ENCODE peak calls at places on chromosome 19, in seven cellular contexts. O is fibroblast of pulmonary artery, Q is foreskin fibroblast, H is choroid plexus epithelial cell, U is mammary epithelial cell, L is HCT116, V is HL-60. A is an unnamed sample.

GRCh38 chr19:44847144-44848035 is 1.3 kb downstream of the NECTIN2 start:
- DNase-seq in Q (peak), O (peak), V (no peak), U (peak), H (peak), L (peak), A (no peak)

GRCh38 chr19:45632468-45633196 is 6.6 kb downstream of the EML2 start:
- DNase-seq in L (peak), V (no peak), O (peak), Q (peak), H (peak), U (peak), A (peak)

GRCh38 chr19:7460562-7460966 is 28.3 kb downstream of the PEX11G start:
- DNase-seq in H (peak), U (no peak), O (peak), V (no peak), Q (no peak), L (no peak), A (no peak)

GRCh38 chr19:55442372-55443044 is 592 bp downstream of the SHISA7 start:
- DNase-seq in O (no peak), H (no peak), Q (no peak), U (no peak), V (peak), L (no peak), A (no peak)

GRCh38 chr19:893775-894090 is 449 bp downstream of the RNU6-9 start:
- DNase-seq in Q (no peak), O (no peak), U (no peak), H (no peak), V (no peak), L (no peak), A (no peak)

GRCh38 chr19:34232566-34233481 is 21.5 kb upstream of the GARRE1 start:
- DNase-seq in L (peak), Q (peak), H (peak), V (no peak), U (peak), O (peak), A (peak)

GRCh38 chr19:16025108-16026101 is 50.9 kb upstream of the TPM4 start:
- DNase-seq in V (peak), U (peak), H (peak), Q (peak), O (peak), L (peak), A (no peak)

GRCh38 chr19:18349524-18350128 is 9.2 kb downstream of the PGPEP1 start:
- DNase-seq in O (peak), V (peak), H (peak), U (peak), L (no peak), Q (peak), A (no peak)

GRCh38 chr19:53894736-53895135 is 12.7 kb downstream of the PRKCG start:
- DNase-seq in Q (no peak), O (no peak), U (peak), H (no peak), L (no peak), V (no peak), A (no peak)

GRCh38 chr19:33294058-33294798 is 8.1 kb downstream of the CEBPA start:
- DNase-seq in O (no peak), Q (no peak), L (no peak), H (no peak), U (no peak), V (no peak), A (no peak)

GRCh38 chr19:34711890-34712289 is 22.2 kb upstream of the ZNF181 start:
- DNase-seq in Q (no peak), L (no peak), U (no peak), H (no peak), O (no peak), V (no peak), A (no peak)

GRCh38 chr19:3270908-3271307 is 46.4 kb downstream of the CELF5 start:
- DNase-seq in Q (no peak), O (peak), L (peak), U (peak), V (peak), H (peak), A (no peak)

GRCh38 chr19:35715981-35716734 is 1.6 kb upstream of the KMT2B start:
- DNase-seq in H (peak), O (peak), L (no peak), Q (peak), V (no peak), U (no peak), A (no peak)

GRCh38 chr19:30070970-30071632 is 129.1 kb downstream of the URI1 start:
- DNase-seq in H (no peak), L (no peak), Q (no peak), U (no peak), V (no peak), O (no peak), A (no peak)

GRCh38 chr19:4582112-4582553 is 22.6 kb upstream of the SEMA6B start:
- DNase-seq in U (peak), O (no peak), V (no peak), H (no peak), L (no peak), Q (no peak), A (no peak)

GRCh38 chr19:4580021-4580901 is 20.8 kb upstream of the SEMA6B start:
- DNase-seq in H (no peak), O (no peak), Q (no peak), L (no peak), V (no peak), U (no peak), A (no peak)

GRCh38 chr19:4579389-4579788 is 19.9 kb upstream of the SEMA6B start:
- DNase-seq in V (no peak), L (no peak), U (no peak), O (no peak), Q (no peak), H (no peak), A (no peak)

GRCh38 chr19:4581381-4582111 is 22.1 kb upstream of the SEMA6B start:
- DNase-seq in H (no peak), O (peak), V (no peak), U (peak), L (no peak), Q (no peak), A (no peak)

GRCh38 chr19:4580961-4581380 is 21.5 kb upstream of the SEMA6B start:
- DNase-seq in U (no peak), Q (no peak), O (no peak), L (no peak), H (no peak), V (no peak), A (no peak)
- H3K4me3 ChIP-seq in U (no peak), Q (no peak), O (peak), L (peak), H (peak), V (peak), A (peak)

DNA sequence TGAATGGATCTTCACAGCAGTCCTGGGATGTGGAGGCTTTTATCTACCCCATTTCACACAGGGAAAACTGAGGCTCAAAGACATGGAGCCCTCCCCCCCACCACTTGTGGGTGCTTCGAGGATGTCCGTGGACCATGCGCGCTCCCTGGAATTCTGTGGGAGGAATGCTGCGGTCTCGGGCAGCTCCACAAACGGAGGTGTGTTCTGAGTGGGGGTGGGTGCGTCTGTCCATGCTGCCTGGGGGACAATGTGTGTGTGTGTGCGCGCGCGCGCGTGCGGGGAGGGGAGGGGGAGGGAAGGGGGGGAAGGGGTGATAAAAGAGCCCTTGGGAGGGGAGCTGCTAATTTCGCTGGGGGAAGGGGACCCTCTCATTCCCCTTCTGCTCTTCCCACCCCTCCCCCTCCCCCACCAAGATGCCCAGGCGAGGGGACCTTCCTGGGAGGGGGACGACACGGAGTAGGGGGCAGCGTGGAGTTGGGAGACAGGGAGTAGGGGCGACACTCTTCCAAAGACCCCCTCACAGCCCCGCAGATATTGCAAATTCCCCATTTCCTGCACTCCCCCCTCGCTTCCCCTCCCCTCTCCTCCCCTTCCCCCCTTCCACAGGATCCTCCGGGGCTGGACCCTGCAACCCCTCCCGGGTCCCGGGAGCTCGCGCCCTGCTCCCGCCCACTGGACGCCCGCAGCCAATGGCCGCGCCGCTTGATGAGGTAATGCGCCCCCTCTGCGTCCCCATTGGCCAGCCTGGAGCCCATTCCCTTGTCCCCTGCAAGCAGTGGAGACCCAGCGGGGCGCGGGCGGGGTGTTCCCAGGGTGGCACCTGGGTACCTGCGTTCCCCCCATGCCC is 18.9 kb upstream of the ZNRF4 start:
- DNase-seq in V (no peak), Q (no peak), U (no peak), L (no peak), H (peak), O (peak), A (no peak)
- H3K4me3 ChIP-seq in V (no peak), Q (peak), U (no peak), L (peak), H (peak), O (no peak), A (peak)

DNA sequence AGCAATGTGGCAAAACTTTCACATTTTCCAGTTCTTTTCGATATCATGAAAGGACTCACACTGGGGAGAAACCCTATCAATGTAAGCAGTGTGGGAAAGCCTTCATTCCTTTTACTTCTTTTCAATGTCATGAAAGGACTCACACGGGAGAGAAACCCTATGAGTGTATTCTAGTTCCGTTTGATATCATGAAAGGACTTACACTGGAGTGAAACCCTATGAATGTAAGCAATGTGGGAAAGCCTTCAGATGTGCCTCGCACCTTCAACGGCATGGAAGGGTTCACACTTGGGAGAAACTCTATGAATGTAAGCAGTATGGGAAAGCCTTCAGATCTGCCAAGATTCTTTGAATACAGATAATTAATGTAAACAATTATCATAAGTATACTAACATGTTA is 14.5 kb upstream of the ZNF763 start:
- DNase-seq in O (no peak), U (no peak), V (no peak), H (no peak), L (no peak), Q (no peak), A (no peak)
- H3K4me3 ChIP-seq in O (no peak), U (no peak), V (no peak), H (no peak), L (no peak), Q (no peak), A (no peak)

DNA sequence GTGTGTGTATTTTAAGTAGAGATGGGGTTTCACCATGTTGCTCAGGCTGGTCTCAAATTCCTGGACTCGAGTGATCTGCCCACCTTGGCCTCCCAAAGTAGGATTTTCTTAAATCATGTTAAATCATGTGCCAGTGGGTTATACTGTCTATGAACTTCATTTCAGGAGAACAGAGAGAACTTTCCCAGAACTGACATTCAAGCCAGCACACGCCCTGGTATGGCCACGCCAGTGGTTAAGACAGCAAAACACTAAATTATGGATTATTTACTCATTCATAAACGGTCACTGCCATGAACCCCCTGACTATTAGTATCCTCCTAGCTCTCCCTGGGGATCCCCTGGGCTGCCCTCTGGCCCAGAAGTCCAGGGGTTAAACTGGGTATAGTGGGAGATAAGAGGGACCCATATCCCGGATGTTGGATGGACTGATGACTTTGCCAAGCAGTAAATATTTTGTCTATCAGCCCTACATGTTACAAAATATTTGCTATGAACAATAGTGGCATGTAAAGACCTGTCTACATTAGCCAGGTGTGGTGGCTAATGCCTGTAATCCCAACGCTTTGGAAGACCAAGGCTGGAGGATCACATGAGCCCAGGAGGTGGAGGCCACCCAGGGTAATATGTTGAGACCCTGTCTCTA is 16.1 kb upstream of the STRN4 start:
- DNase-seq in U (peak), Q (no peak), H (no peak), V (no peak), O (no peak), L (no peak), A (no peak)
- H3K4me3 ChIP-seq in U (no peak), Q (no peak), H (no peak), V (no peak), O (no peak), L (no peak), A (no peak)

DNA sequence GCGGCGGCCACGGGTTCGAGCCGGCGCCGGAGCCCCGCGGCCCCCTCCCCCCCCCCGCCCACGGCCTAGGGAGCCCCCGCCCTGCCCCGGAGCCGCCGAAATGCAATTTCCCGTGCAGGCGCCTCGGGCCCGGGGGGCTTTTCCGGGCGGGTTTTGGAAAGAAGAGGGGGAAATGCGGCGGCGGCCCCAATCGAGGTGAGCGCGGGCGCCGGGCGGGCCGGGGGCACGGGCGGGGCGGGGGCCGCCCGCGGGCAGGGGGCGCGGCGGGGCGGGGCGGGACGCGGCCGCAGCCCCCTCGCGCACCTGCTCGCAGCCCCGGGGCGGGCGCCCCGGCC is 11.7 kb upstream of the NANOS3 start:
- DNase-seq in L (no peak), U (no peak), O (no peak), H (no peak), Q (no peak), V (no peak), A (no peak)
- H3K4me3 ChIP-seq in L (peak), U (no peak), O (peak), H (peak), Q (peak), V (peak), A (peak)

GRCh38 chr19:51127755-51128154 is 3.0 kb downstream of the SIGLEC9 start:
- DNase-seq in L (no peak), Q (no peak), H (peak), U (no peak), V (peak), O (peak), A (peak)
- H3K4me3 ChIP-seq in L (no peak), Q (no peak), H (no peak), U (no peak), V (no peak), O (no peak), A (no peak)

GRCh38 chr19:48379058-48379457 is 12.3 kb downstream of the KDELR1 start:
- DNase-seq in H (no peak), U (no peak), L (no peak), V (no peak), O (no peak), Q (no peak), A (no peak)
- H3K4me3 ChIP-seq in H (no peak), U (no peak), L (no peak), V (no peak), O (no peak), Q (no peak), A (no peak)

GRCh38 chr19:49142866-49143335 is 12.3 kb downstream of the HRC start:
- DNase-seq in H (peak), Q (peak), L (no peak), O (peak), U (peak), V (no peak), A (peak)

GRCh38 chr19:49149652-49150105 is 5.5 kb downstream of the HRC start:
- DNase-seq in O (peak), Q (peak), U (peak), V (peak), L (peak), H (peak), A (peak)

GRCh38 chr19:49147923-49148682 is 7.1 kb downstream of the HRC start:
- DNase-seq in O (no peak), Q (no peak), L (no peak), U (no peak), H (no peak), V (no peak), A (no peak)

GRCh38 chr19:49148784-49149651 is 6.2 kb downstream of the HRC start:
- DNase-seq in H (peak), U (peak), Q (peak), O (peak), L (peak), V (peak), A (peak)

GRCh38 chr19:49145485-49146407 is 9.4 kb downstream of the HRC start:
- DNase-seq in O (peak), H (peak), L (peak), U (peak), V (peak), Q (peak), A (peak)
- H3K4me3 ChIP-seq in O (peak), H (peak), L (peak), U (no peak), V (no peak), Q (peak), A (peak)